ENCODE peak calls at places on chromosomes 16 and 17, in ten cellular contexts. M, Z, B, F, H, Y, T, V, E and Q are unnamed samples.

GRCh38 chr17:55567240-55568216 is 56.3 kb upstream of the SMIM36 start:
- DNase-seq in B (no peak), H (no peak), F (no peak), M (no peak), V (no peak), E (peak), Y (no peak), T (no peak), Z (no peak), Q (no peak)

GRCh38 chr17:62644487-62645173 is 17.2 kb downstream of the MRC2 start:
- DNase-seq in Z (peak), E (peak), F (no peak), M (no peak), V (no peak), B (no peak), Y (no peak), H (no peak), T (no peak), Q (no peak)

GRCh38 chr17:59558953-59559352 is 6.5 kb upstream of the DHX40 start:
- DNase-seq in E (no peak), V (no peak), H (no peak), B (peak), Z (no peak), Y (no peak), T (no peak), F (no peak), M (no peak), Q (no peak)

GRCh38 chr16:85350973-85351372 is 238.7 kb upstream of the CIBAR2 start:
- DNase-seq in M (no peak), Z (peak), H (peak), V (peak), Y (no peak), E (peak), T (peak), F (no peak), B (peak), Q (peak)

GRCh38 chr16:79535130-79535529 is 65.4 kb downstream of the MAF start:
- DNase-seq in F (no peak), T (no peak), B (no peak), M (no peak), H (no peak), V (no peak), Z (no peak), E (no peak), Y (no peak), Q (no peak)

GRCh38 chr17:61974115-61974514 is 46.3 kb upstream of the INTS2 start:
- DNase-seq in T (no peak), Y (no peak), M (no peak), H (no peak), Z (no peak), B (no peak), V (no peak), F (no peak), E (no peak), Q (no peak)

GRCh38 chr17:15023589-15023988 is 241.5 kb downstream of the PMP22 start:
- DNase-seq in F (no peak), T (no peak), H (no peak), E (no peak), B (no peak), V (no peak), M (no peak), Z (no peak), Y (no peak), Q (no peak)

GRCh38 chr16:75288181-75288580 is 36.8 kb upstream of the BCAR1 start:
- DNase-seq in B (no peak), T (no peak), M (no peak), E (no peak), F (no peak), Y (no peak), H (no peak), Z (no peak), V (no peak), Q (no peak)

GRCh38 chr16:88976359-88977027 is 514 bp downstream of the CBFA2T3 start:
- DNase-seq in M (no peak), V (peak), H (no peak), Z (no peak), T (no peak), Y (no peak), E (no peak), F (no peak), B (no peak), Q (peak)

GRCh38 chr16:20867585-20867984 is 32.6 kb downstream of the DCUN1D3 start:
- DNase-seq in E (no peak), B (no peak), V (no peak), M (no peak), Y (no peak), F (no peak), T (no peak), Z (no peak), H (no peak), Q (no peak)

GRCh38 chr16:24572069-24572468 is 32.7 kb downstream of the RBBP6 start:
- DNase-seq in F (no peak), V (no peak), B (no peak), Y (no peak), H (no peak), E (no peak), Z (no peak), T (no peak), M (no peak), Q (no peak)

GRCh38 chr16:80507538-80507937 is 33.3 kb upstream of the DYNLRB2 start:
- DNase-seq in Y (no peak), B (no peak), H (no peak), F (no peak), T (no peak), Z (no peak), V (no peak), E (no peak), M (no peak), Q (no peak)

GRCh38 chr16:14564881-14565687 is 65.0 kb downstream of the PARN start:
- DNase-seq in B (peak), T (no peak), F (no peak), E (no peak), Y (no peak), H (peak), V (no peak), M (no peak), Z (no peak), Q (no peak)

GRCh38 chr16:11233727-11234376 is 22.2 kb downstream of the SOCS1 start:
- DNase-seq in E (no peak), Y (peak), F (peak), V (peak), M (peak), B (no peak), T (no peak), H (peak), Z (no peak), Q (no peak)